ENCODE peak calls at places on chromosomes 3 and 15, in ten cellular contexts. One of them, this sample, is unnamed.

GRCh38 chr3:125051715-125052581 is 3.8 kb downstream of the HEG1 start:
- DNase-seq in T-cell: peak; percentile 85
- DNase-seq in nephron progenitor cell: peak; percentile 31
- DNase-seq in stimulated activated CD4-positive, alpha-beta T cell treated with anti-CD3 and anti-CD28 coated beads, Interleukin-1b, Interleukin-23, amount 100 ng/mL, for 48 hours: peak; percentile 56
- DNase-seq in fibroblast of mammary gland: peak; percentile 97
- DNase-seq in NCI-H774: no peak
- DNase-seq in naive thymus-derived CD8-positive, alpha-beta T cell: peak; percentile 76
- DNase-seq in AG09309: peak; percentile 64
- DNase-seq in natural killer cell treated with Interleukin-12 subunit alpha and Interleukin-12 subunit beta and Interleukin-15 and Interleukin-18, amount 100 ng/mL, for 72 hours: peak; percentile 76
- DNase-seq in globus pallidus: peak; percentile 63
- DNase-seq in this sample: peak; percentile 84

GRCh38 chr3:159762981-159763465 is 225.6 kb upstream of the IL12A start:
- DNase-seq in T-cell: peak; percentile 7
- DNase-seq in nephron progenitor cell: peak; percentile 55
- DNase-seq in stimulated activated CD4-positive, alpha-beta T cell treated with anti-CD3 and anti-CD28 coated beads, Interleukin-1b, Interleukin-23, amount 100 ng/mL, for 48 hours: peak; percentile 17
- DNase-seq in fibroblast of mammary gland: peak; percentile 85
- DNase-seq in NCI-H774: peak; percentile 71
- DNase-seq in naive thymus-derived CD8-positive, alpha-beta T cell: no peak
- DNase-seq in AG09309: peak; percentile 78
- DNase-seq in natural killer cell treated with Interleukin-12 subunit alpha and Interleukin-12 subunit beta and Interleukin-15 and Interleukin-18, amount 100 ng/mL, for 72 hours: no peak
- DNase-seq in globus pallidus: peak; percentile 49
- DNase-seq in this sample: peak; percentile 86

GRCh38 chr15:65783872-65784271 is 8.2 kb downstream of the DENND4A start:
- DNase-seq in T-cell: no peak
- DNase-seq in nephron progenitor cell: no peak
- DNase-seq in stimulated activated CD4-positive, alpha-beta T cell treated with anti-CD3 and anti-CD28 coated beads, Interleukin-1b, Interleukin-23, amount 100 ng/mL, for 48 hours: no peak
- DNase-seq in fibroblast of mammary gland: no peak
- DNase-seq in NCI-H774: no peak
- DNase-seq in naive thymus-derived CD8-positive, alpha-beta T cell: no peak
- DNase-seq in AG09309: no peak
- DNase-seq in natural killer cell treated with Interleukin-12 subunit alpha and Interleukin-12 subunit beta and Interleukin-15 and Interleukin-18, amount 100 ng/mL, for 72 hours: no peak
- DNase-seq in globus pallidus: no peak
- DNase-seq in this sample: no peak

GRCh38 chr3:102688556-102688930 is 253.7 kb downstream of the ZPLD1 start:
- DNase-seq in T-cell: no peak
- DNase-seq in nephron progenitor cell: no peak
- DNase-seq in stimulated activated CD4-positive, alpha-beta T cell treated with anti-CD3 and anti-CD28 coated beads, Interleukin-1b, Interleukin-23, amount 100 ng/mL, for 48 hours: no peak
- DNase-seq in fibroblast of mammary gland: no peak
- DNase-seq in NCI-H774: no peak
- DNase-seq in naive thymus-derived CD8-positive, alpha-beta T cell: no peak
- DNase-seq in AG09309: no peak
- DNase-seq in natural killer cell treated with Interleukin-12 subunit alpha and Interleukin-12 subunit beta and Interleukin-15 and Interleukin-18, amount 100 ng/mL, for 72 hours: no peak
- DNase-seq in globus pallidus: no peak
- DNase-seq in this sample: no peak

GRCh38 chr3:185253645-185254410 is at the start of gene EHHADH:
- DNase-seq in T-cell: peak; percentile 43
- DNase-seq in nephron progenitor cell: no peak
- DNase-seq in stimulated activated CD4-positive, alpha-beta T cell treated with anti-CD3 and anti-CD28 coated beads, Interleukin-1b, Interleukin-23, amount 100 ng/mL, for 48 hours: peak; percentile 50
- DNase-seq in fibroblast of mammary gland: peak; percentile 48
- DNase-seq in NCI-H774: peak; percentile 92
- DNase-seq in naive thymus-derived CD8-positive, alpha-beta T cell: peak; percentile 47
- DNase-seq in AG09309: no peak
- DNase-seq in natural killer cell treated with Interleukin-12 subunit alpha and Interleukin-12 subunit beta and Interleukin-15 and Interleukin-18, amount 100 ng/mL, for 72 hours: peak; percentile 78
- DNase-seq in globus pallidus: peak; percentile 37
- DNase-seq in this sample: peak; percentile 68

GRCh38 chr3:180548050-180548449 is 53.9 kb upstream of the TTC14 start:
- DNase-seq in T-cell: no peak
- DNase-seq in nephron progenitor cell: no peak
- DNase-seq in stimulated activated CD4-positive, alpha-beta T cell treated with anti-CD3 and anti-CD28 coated beads, Interleukin-1b, Interleukin-23, amount 100 ng/mL, for 48 hours: no peak
- DNase-seq in fibroblast of mammary gland: peak; percentile 64
- DNase-seq in NCI-H774: no peak
- DNase-seq in naive thymus-derived CD8-positive, alpha-beta T cell: no peak
- DNase-seq in AG09309: no peak
- DNase-seq in natural killer cell treated with Interleukin-12 subunit alpha and Interleukin-12 subunit beta and Interleukin-15 and Interleukin-18, amount 100 ng/mL, for 72 hours: no peak
- DNase-seq in globus pallidus: no peak
- DNase-seq in this sample: no peak

GRCh38 chr3:122921791-122922651 is 105.5 kb downstream of the SEMA5B start:
- DNase-seq in T-cell: peak; percentile 15
- DNase-seq in nephron progenitor cell: peak; percentile 72
- DNase-seq in stimulated activated CD4-positive, alpha-beta T cell treated with anti-CD3 and anti-CD28 coated beads, Interleukin-1b, Interleukin-23, amount 100 ng/mL, for 48 hours: peak; percentile 41
- DNase-seq in fibroblast of mammary gland: no peak
- DNase-seq in NCI-H774: no peak
- DNase-seq in naive thymus-derived CD8-positive, alpha-beta T cell: no peak
- DNase-seq in AG09309: no peak
- DNase-seq in natural killer cell treated with Interleukin-12 subunit alpha and Interleukin-12 subunit beta and Interleukin-15 and Interleukin-18, amount 100 ng/mL, for 72 hours: no peak
- DNase-seq in globus pallidus: no peak
- DNase-seq in this sample: no peak

GRCh38 chr3:14132120-14132519 is 7.3 kb downstream of the TMEM43 start:
- DNase-seq in T-cell: no peak
- DNase-seq in nephron progenitor cell: no peak
- DNase-seq in stimulated activated CD4-positive, alpha-beta T cell treated with anti-CD3 and anti-CD28 coated beads, Interleukin-1b, Interleukin-23, amount 100 ng/mL, for 48 hours: no peak
- DNase-seq in fibroblast of mammary gland: no peak
- DNase-seq in NCI-H774: no peak
- DNase-seq in naive thymus-derived CD8-positive, alpha-beta T cell: no peak
- DNase-seq in AG09309: no peak
- DNase-seq in natural killer cell treated with Interleukin-12 subunit alpha and Interleukin-12 subunit beta and Interleukin-15 and Interleukin-18, amount 100 ng/mL, for 72 hours: peak; percentile 13
- DNase-seq in globus pallidus: no peak
- DNase-seq in this sample: no peak

GRCh38 chr3:15387171-15387581 is 40.2 kb downstream of the METTL6 start:
- DNase-seq in T-cell: no peak
- DNase-seq in nephron progenitor cell: no peak
- DNase-seq in stimulated activated CD4-positive, alpha-beta T cell treated with anti-CD3 and anti-CD28 coated beads, Interleukin-1b, Interleukin-23, amount 100 ng/mL, for 48 hours: no peak
- DNase-seq in fibroblast of mammary gland: peak; percentile 24
- DNase-seq in NCI-H774: no peak
- DNase-seq in naive thymus-derived CD8-positive, alpha-beta T cell: no peak
- DNase-seq in AG09309: no peak
- DNase-seq in natural killer cell treated with Interleukin-12 subunit alpha and Interleukin-12 subunit beta and Interleukin-15 and Interleukin-18, amount 100 ng/mL, for 72 hours: no peak
- DNase-seq in globus pallidus: no peak
- DNase-seq in this sample: no peak

GRCh38 chr3:53109190-53109589 is 21.0 kb downstream of the RFT1 start:
- DNase-seq in T-cell: no peak
- DNase-seq in nephron progenitor cell: no peak
- DNase-seq in stimulated activated CD4-positive, alpha-beta T cell treated with anti-CD3 and anti-CD28 coated beads, Interleukin-1b, Interleukin-23, amount 100 ng/mL, for 48 hours: peak; percentile 60
- DNase-seq in fibroblast of mammary gland: peak; percentile 78
- DNase-seq in NCI-H774: no peak
- DNase-seq in naive thymus-derived CD8-positive, alpha-beta T cell: no peak
- DNase-seq in AG09309: peak; percentile 34
- DNase-seq in natural killer cell treated with Interleukin-12 subunit alpha and Interleukin-12 subunit beta and Interleukin-15 and Interleukin-18, amount 100 ng/mL, for 72 hours: no peak
- DNase-seq in globus pallidus: no peak
- DNase-seq in this sample: peak; percentile 76

GRCh38 chr3:140093742-140094141 is 158.8 kb downstream of the CLSTN2 start:
- DNase-seq in T-cell: no peak
- DNase-seq in nephron progenitor cell: no peak
- DNase-seq in stimulated activated CD4-positive, alpha-beta T cell treated with anti-CD3 and anti-CD28 coated beads, Interleukin-1b, Interleukin-23, amount 100 ng/mL, for 48 hours: no peak
- DNase-seq in fibroblast of mammary gland: peak; percentile 88
- DNase-seq in NCI-H774: peak; percentile 14
- DNase-seq in naive thymus-derived CD8-positive, alpha-beta T cell: no peak
- DNase-seq in AG09309: peak; percentile 37
- DNase-seq in natural killer cell treated with Interleukin-12 subunit alpha and Interleukin-12 subunit beta and Interleukin-15 and Interleukin-18, amount 100 ng/mL, for 72 hours: no peak
- DNase-seq in globus pallidus: no peak
- DNase-seq in this sample: peak; percentile 43

GRCh38 chr3:198092276-198092675 is 132.3 kb downstream of the LMLN start:
- DNase-seq in T-cell: no peak
- DNase-seq in nephron progenitor cell: no peak
- DNase-seq in stimulated activated CD4-positive, alpha-beta T cell treated with anti-CD3 and anti-CD28 coated beads, Interleukin-1b, Interleukin-23, amount 100 ng/mL, for 48 hours: no peak
- DNase-seq in fibroblast of mammary gland: no peak
- DNase-seq in NCI-H774: no peak
- DNase-seq in naive thymus-derived CD8-positive, alpha-beta T cell: no peak
- DNase-seq in AG09309: no peak
- DNase-seq in natural killer cell treated with Interleukin-12 subunit alpha and Interleukin-12 subunit beta and Interleukin-15 and Interleukin-18, amount 100 ng/mL, for 72 hours: no peak
- DNase-seq in globus pallidus: no peak
- DNase-seq in this sample: no peak

GRCh38 chr3:95705786-95706418 is 1108.5 kb upstream of the EPHA6 start:
- DNase-seq in T-cell: no peak
- DNase-seq in nephron progenitor cell: no peak
- DNase-seq in stimulated activated CD4-positive, alpha-beta T cell treated with anti-CD3 and anti-CD28 coated beads, Interleukin-1b, Interleukin-23, amount 100 ng/mL, for 48 hours: peak; percentile 1
- DNase-seq in fibroblast of mammary gland: peak; percentile 2
- DNase-seq in NCI-H774: no peak
- DNase-seq in naive thymus-derived CD8-positive, alpha-beta T cell: no peak
- DNase-seq in AG09309: no peak
- DNase-seq in natural killer cell treated with Interleukin-12 subunit alpha and Interleukin-12 subunit beta and Interleukin-15 and Interleukin-18, amount 100 ng/mL, for 72 hours: peak; percentile 60
- DNase-seq in globus pallidus: no peak
- DNase-seq in this sample: no peak

GRCh38 chr15:37103475-37104071 is 3.2 kb upstream of the MEIS2 start:
- DNase-seq in T-cell: no peak
- DNase-seq in nephron progenitor cell: peak; percentile 33
- DNase-seq in stimulated activated CD4-positive, alpha-beta T cell treated with anti-CD3 and anti-CD28 coated beads, Interleukin-1b, Interleukin-23, amount 100 ng/mL, for 48 hours: no peak
- DNase-seq in fibroblast of mammary gland: no peak
- DNase-seq in NCI-H774: no peak
- DNase-seq in naive thymus-derived CD8-positive, alpha-beta T cell: no peak
- DNase-seq in AG09309: no peak
- DNase-seq in natural killer cell treated with Interleukin-12 subunit alpha and Interleukin-12 subunit beta and Interleukin-15 and Interleukin-18, amount 100 ng/mL, for 72 hours: no peak
- DNase-seq in globus pallidus: no peak
- DNase-seq in this sample: no peak

GRCh38 chr3:49725906-49726681 is 2.3 kb upstream of the GMPPB start:
- DNase-seq in T-cell: no peak
- DNase-seq in nephron progenitor cell: no peak
- DNase-seq in stimulated activated CD4-positive, alpha-beta T cell treated with anti-CD3 and anti-CD28 coated beads, Interleukin-1b, Interleukin-23, amount 100 ng/mL, for 48 hours: no peak
- DNase-seq in fibroblast of mammary gland: no peak
- DNase-seq in NCI-H774: no peak
- DNase-seq in naive thymus-derived CD8-positive, alpha-beta T cell: no peak
- DNase-seq in AG09309: no peak
- DNase-seq in natural killer cell treated with Interleukin-12 subunit alpha and Interleukin-12 subunit beta and Interleukin-15 and Interleukin-18, amount 100 ng/mL, for 72 hours: no peak
- DNase-seq in globus pallidus: no peak
- DNase-seq in this sample: no peak

GRCh38 chr3:128274837-128275236 is 121.6 kb downstream of the EEFSEC start:
- DNase-seq in T-cell: no peak
- DNase-seq in nephron progenitor cell: no peak
- DNase-seq in stimulated activated CD4-positive, alpha-beta T cell treated with anti-CD3 and anti-CD28 coated beads, Interleukin-1b, Interleukin-23, amount 100 ng/mL, for 48 hours: no peak
- DNase-seq in fibroblast of mammary gland: peak; percentile 82
- DNase-seq in NCI-H774: no peak
- DNase-seq in naive thymus-derived CD8-positive, alpha-beta T cell: no peak
- DNase-seq in AG09309: peak; percentile 53
- DNase-seq in natural killer cell treated with Interleukin-12 subunit alpha and Interleukin-12 subunit beta and Interleukin-15 and Interleukin-18, amount 100 ng/mL, for 72 hours: no peak
- DNase-seq in globus pallidus: no peak
- DNase-seq in this sample: peak; percentile 91

GRCh38 chr3:48564667-48565066 is 1.1 kb upstream of the UCN2 start:
- DNase-seq in T-cell: no peak
- DNase-seq in nephron progenitor cell: no peak
- DNase-seq in stimulated activated CD4-positive, alpha-beta T cell treated with anti-CD3 and anti-CD28 coated beads, Interleukin-1b, Interleukin-23, amount 100 ng/mL, for 48 hours: no peak
- DNase-seq in fibroblast of mammary gland: no peak
- DNase-seq in NCI-H774: no peak
- DNase-seq in naive thymus-derived CD8-positive, alpha-beta T cell: no peak
- DNase-seq in AG09309: no peak
- DNase-seq in natural killer cell treated with Interleukin-12 subunit alpha and Interleukin-12 subunit beta and Interleukin-15 and Interleukin-18, amount 100 ng/mL, for 72 hours: no peak
- DNase-seq in globus pallidus: no peak
- DNase-seq in this sample: no peak

GRCh38 chr3:39506863-39507262 is 39.4 kb downstream of the MOBP start:
- DNase-seq in T-cell: no peak
- DNase-seq in nephron progenitor cell: no peak
- DNase-seq in stimulated activated CD4-positive, alpha-beta T cell treated with anti-CD3 and anti-CD28 coated beads, Interleukin-1b, Interleukin-23, amount 100 ng/mL, for 48 hours: no peak
- DNase-seq in fibroblast of mammary gland: peak; percentile 66
- DNase-seq in NCI-H774: no peak
- DNase-seq in naive thymus-derived CD8-positive, alpha-beta T cell: no peak
- DNase-seq in AG09309: no peak
- DNase-seq in natural killer cell treated with Interleukin-12 subunit alpha and Interleukin-12 subunit beta and Interleukin-15 and Interleukin-18, amount 100 ng/mL, for 72 hours: no peak
- DNase-seq in globus pallidus: no peak
- DNase-seq in this sample: no peak

GRCh38 chr15:50257206-50257735 is 8.3 kb downstream of the HDC start:
- DNase-seq in T-cell: no peak
- DNase-seq in nephron progenitor cell: no peak
- DNase-seq in stimulated activated CD4-positive, alpha-beta T cell treated with anti-CD3 and anti-CD28 coated beads, Interleukin-1b, Interleukin-23, amount 100 ng/mL, for 48 hours: no peak
- DNase-seq in fibroblast of mammary gland: no peak
- DNase-seq in NCI-H774: no peak
- DNase-seq in naive thymus-derived CD8-positive, alpha-beta T cell: no peak
- DNase-seq in AG09309: no peak
- DNase-seq in natural killer cell treated with Interleukin-12 subunit alpha and Interleukin-12 subunit beta and Interleukin-15 and Interleukin-18, amount 100 ng/mL, for 72 hours: no peak
- DNase-seq in globus pallidus: no peak
- DNase-seq in this sample: no peak

GRCh38 chr15:72784233-72784876 is 797 bp upstream of the ADPGK start:
- DNase-seq in T-cell: no peak
- DNase-seq in nephron progenitor cell: no peak
- DNase-seq in stimulated activated CD4-positive, alpha-beta T cell treated with anti-CD3 and anti-CD28 coated beads, Interleukin-1b, Interleukin-23, amount 100 ng/mL, for 48 hours: no peak
- DNase-seq in fibroblast of mammary gland: peak; percentile 88
- DNase-seq in NCI-H774: peak; percentile 70
- DNase-seq in naive thymus-derived CD8-positive, alpha-beta T cell: peak; percentile 43
- DNase-seq in AG09309: peak; percentile 52
- DNase-seq in natural killer cell treated with Interleukin-12 subunit alpha and Interleukin-12 subunit beta and Interleukin-15 and Interleukin-18, amount 100 ng/mL, for 72 hours: no peak
- DNase-seq in globus pallidus: peak; percentile 84
- DNase-seq in this sample: peak; percentile 91

GRCh38 chr3:32098528-32098927 is 7.9 kb upstream of the GPD1L start:
- DNase-seq in T-cell: no peak
- DNase-seq in nephron progenitor cell: no peak
- DNase-seq in stimulated activated CD4-positive, alpha-beta T cell treated with anti-CD3 and anti-CD28 coated beads, Interleukin-1b, Interleukin-23, amount 100 ng/mL, for 48 hours: no peak
- DNase-seq in fibroblast of mammary gland: no peak
- DNase-seq in NCI-H774: no peak
- DNase-seq in naive thymus-derived CD8-positive, alpha-beta T cell: no peak
- DNase-seq in AG09309: no peak
- DNase-seq in natural killer cell treated with Interleukin-12 subunit alpha and Interleukin-12 subunit beta and Interleukin-15 and Interleukin-18, amount 100 ng/mL, for 72 hours: no peak
- DNase-seq in globus pallidus: no peak
- DNase-seq in this sample: no peak

GRCh38 chr15:72365844-72366243 is 10.0 kb downstream of the HEXA start:
- DNase-seq in T-cell: peak; percentile 19
- DNase-seq in nephron progenitor cell: no peak
- DNase-seq in stimulated activated CD4-positive, alpha-beta T cell treated with anti-CD3 and anti-CD28 coated beads, Interleukin-1b, Interleukin-23, amount 100 ng/mL, for 48 hours: no peak
- DNase-seq in fibroblast of mammary gland: no peak
- DNase-seq in NCI-H774: no peak
- DNase-seq in naive thymus-derived CD8-positive, alpha-beta T cell: no peak
- DNase-seq in AG09309: no peak
- DNase-seq in natural killer cell treated with Interleukin-12 subunit alpha and Interleukin-12 subunit beta and Interleukin-15 and Interleukin-18, amount 100 ng/mL, for 72 hours: no peak
- DNase-seq in globus pallidus: peak; percentile 31
- DNase-seq in this sample: no peak

GRCh38 chr15:78685157-78685830 is 44.3 kb upstream of the CHRNB4 start:
- DNase-seq in T-cell: no peak
- DNase-seq in nephron progenitor cell: peak; percentile 64
- DNase-seq in stimulated activated CD4-positive, alpha-beta T cell treated with anti-CD3 and anti-CD28 coated beads, Interleukin-1b, Interleukin-23, amount 100 ng/mL, for 48 hours: no peak
- DNase-seq in fibroblast of mammary gland: no peak
- DNase-seq in NCI-H774: no peak
- DNase-seq in naive thymus-derived CD8-positive, alpha-beta T cell: no peak
- DNase-seq in AG09309: no peak
- DNase-seq in natural killer cell treated with Interleukin-12 subunit alpha and Interleukin-12 subunit beta and Interleukin-15 and Interleukin-18, amount 100 ng/mL, for 72 hours: no peak
- DNase-seq in globus pallidus: no peak
- DNase-seq in this sample: no peak

GRCh38 chr3:12508316-12508715 is 24.0 kb downstream of the TSEN2 start:
- DNase-seq in T-cell: no peak
- DNase-seq in nephron progenitor cell: no peak
- DNase-seq in stimulated activated CD4-positive, alpha-beta T cell treated with anti-CD3 and anti-CD28 coated beads, Interleukin-1b, Interleukin-23, amount 100 ng/mL, for 48 hours: no peak
- DNase-seq in fibroblast of mammary gland: peak; percentile 100
- DNase-seq in NCI-H774: no peak
- DNase-seq in naive thymus-derived CD8-positive, alpha-beta T cell: no peak
- DNase-seq in AG09309: peak; percentile 96
- DNase-seq in natural killer cell treated with Interleukin-12 subunit alpha and Interleukin-12 subunit beta and Interleukin-15 and Interleukin-18, amount 100 ng/mL, for 72 hours: no peak
- DNase-seq in globus pallidus: no peak
- DNase-seq in this sample: peak; percentile 97

GRCh38 chr15:79595995-79596622 is 164.0 kb downstream of the MINAR1 start:
- DNase-seq in T-cell: peak; percentile 17
- DNase-seq in nephron progenitor cell: peak; percentile 51
- DNase-seq in stimulated activated CD4-positive, alpha-beta T cell treated with anti-CD3 and anti-CD28 coated beads, Interleukin-1b, Interleukin-23, amount 100 ng/mL, for 48 hours: peak; percentile 75
- DNase-seq in fibroblast of mammary gland: peak; percentile 88
- DNase-seq in NCI-H774: peak; percentile 80
- DNase-seq in naive thymus-derived CD8-positive, alpha-beta T cell: peak; percentile 13
- DNase-seq in AG09309: peak; percentile 21
- DNase-seq in natural killer cell treated with Interleukin-12 subunit alpha and Interleukin-12 subunit beta and Interleukin-15 and Interleukin-18, amount 100 ng/mL, for 72 hours: no peak
- DNase-seq in globus pallidus: peak; percentile 34
- DNase-seq in this sample: peak; percentile 77

GRCh38 chr3:24160424-24160823 is 215.3 kb downstream of the NR1D2 start:
- DNase-seq in T-cell: no peak
- DNase-seq in nephron progenitor cell: peak; percentile 59
- DNase-seq in stimulated activated CD4-positive, alpha-beta T cell treated with anti-CD3 and anti-CD28 coated beads, Interleukin-1b, Interleukin-23, amount 100 ng/mL, for 48 hours: no peak
- DNase-seq in fibroblast of mammary gland: peak; percentile 22
- DNase-seq in NCI-H774: no peak
- DNase-seq in naive thymus-derived CD8-positive, alpha-beta T cell: no peak
- DNase-seq in AG09309: no peak
- DNase-seq in natural killer cell treated with Interleukin-12 subunit alpha and Interleukin-12 subunit beta and Interleukin-15 and Interleukin-18, amount 100 ng/mL, for 72 hours: no peak
- DNase-seq in globus pallidus: no peak
- DNase-seq in this sample: peak; percentile 47

GRCh38 chr15:57500979-57501576 is 90.6 kb upstream of the MYZAP start:
- DNase-seq in T-cell: no peak
- DNase-seq in nephron progenitor cell: no peak
- DNase-seq in stimulated activated CD4-positive, alpha-beta T cell treated with anti-CD3 and anti-CD28 coated beads, Interleukin-1b, Interleukin-23, amount 100 ng/mL, for 48 hours: no peak
- DNase-seq in fibroblast of mammary gland: peak; percentile 22
- DNase-seq in NCI-H774: no peak
- DNase-seq in naive thymus-derived CD8-positive, alpha-beta T cell: no peak
- DNase-seq in AG09309: no peak
- DNase-seq in natural killer cell treated with Interleukin-12 subunit alpha and Interleukin-12 subunit beta and Interleukin-15 and Interleukin-18, amount 100 ng/mL, for 72 hours: no peak
- DNase-seq in globus pallidus: no peak
- DNase-seq in this sample: peak; percentile 19

GRCh38 chr3:169104972-169105371 is 558.5 kb downstream of the MECOM start:
- DNase-seq in T-cell: no peak
- DNase-seq in nephron progenitor cell: no peak
- DNase-seq in stimulated activated CD4-positive, alpha-beta T cell treated with anti-CD3 and anti-CD28 coated beads, Interleukin-1b, Interleukin-23, amount 100 ng/mL, for 48 hours: no peak
- DNase-seq in fibroblast of mammary gland: peak; percentile 64
- DNase-seq in NCI-H774: no peak
- DNase-seq in naive thymus-derived CD8-positive, alpha-beta T cell: no peak
- DNase-seq in AG09309: no peak
- DNase-seq in natural killer cell treated with Interleukin-12 subunit alpha and Interleukin-12 subunit beta and Interleukin-15 and Interleukin-18, amount 100 ng/mL, for 72 hours: no peak
- DNase-seq in globus pallidus: no peak
- DNase-seq in this sample: peak; percentile 47

This sample was measured in fibroblast of pulmonary artery.